ENCODE peak calls at places on chromosomes 16 and 17, in nine cellular contexts. W is left ventricle myocardium inferior; X is neural progenitor cell; G is ascending aorta; A is Caco-2; D is adipocyte; S is mammary epithelial cell; I is AG04450; O is naive thymus-derived CD4-positive, alpha-beta T cell. K is an unnamed sample. For H3K27me3, the result is how much of the 10 kb centered on the place peaks cover.

GRCh38 chr17:16377804-16378400 is 3.0 kb upstream of the UBB start:
- DNase-seq in W (no peak), X (no peak), G (no peak), A (no peak), D (peak), S (peak), I (no peak), O (no peak), K (no peak)

GRCh38 chr17:21249911-21250703 is 3.1 kb downstream of the NATD1 start:
- DNase-seq in W (no peak), X (no peak), G (no peak), A (no peak), D (no peak), S (no peak), I (no peak), O (no peak), K (no peak)

GRCh38 chr17:64534187-64534586 is 27.4 kb downstream of the CEP95 start:
- DNase-seq in W (no peak), X (no peak), G (no peak), A (no peak), D (no peak), S (no peak), I (no peak), O (no peak), K (no peak)

GRCh38 chr16:87295259-87295658 is 21.9 kb downstream of the C16orf95 start:
- DNase-seq in W (no peak), X (peak), G (no peak), A (no peak), D (no peak), S (peak), I (no peak), O (no peak), K (no peak)

GRCh38 chr17:79009397-79010303 is at the start of gene CANT1:
- DNase-seq in W (peak), X (peak), G (no peak), A (peak), D (peak), S (peak), I (peak), O (peak), K (peak)

GRCh38 chr16:27235938-27236245 is 32.6 kb downstream of the KDM8 start:
- DNase-seq in W (no peak), X (no peak), G (no peak), A (no peak), D (no peak), S (no peak), I (no peak), O (peak), K (no peak)

GRCh38 chr17:14297161-14297851 is 3.6 kb upstream of the HS3ST3B1 start:
- DNase-seq in W (peak), X (peak), G (no peak), A (no peak), D (peak), S (peak), I (no peak), O (peak), K (no peak)

GRCh38 chr17:22695228-22695619 is 1002.9 kb downstream of the KCNJ18 start:
- DNase-seq in W (no peak), X (no peak), G (no peak), A (no peak), D (no peak), S (no peak), I (no peak), O (no peak), K (no peak)

GRCh38 chr16:55502801-55503366 is 6.0 kb upstream of the LPCAT2 start:
- DNase-seq in W (peak), X (peak), G (no peak), A (peak), D (peak), S (no peak), I (peak), O (no peak), K (no peak)

GRCh38 chr16:26475579-26475978 is 591.1 kb upstream of the C16orf82 start:
- DNase-seq in W (no peak), X (no peak), G (no peak), A (no peak), D (no peak), S (no peak), I (no peak), O (no peak), K (no peak)

GRCh38 chr16:75379339-75379738 is 54.0 kb downstream of the CFDP1 start:
- DNase-seq in W (no peak), X (no peak), G (no peak), A (no peak), D (no peak), S (no peak), I (no peak), O (no peak), K (peak)

GRCh38 chr16:12162151-12162559 is 185.6 kb downstream of the SNX29 start:
- DNase-seq in W (no peak), X (no peak), G (no peak), A (no peak), D (peak), S (no peak), I (no peak), O (no peak), K (no peak)

GRCh38 chr17:45307290-45308015 is 9.4 kb downstream of the MAP3K14 start:
- DNase-seq in W (no peak), X (no peak), G (no peak), A (no peak), D (peak), S (peak), I (peak), O (peak), K (peak)

GRCh38 chr17:82062076-82062983 is 3.3 kb downstream of the DUS1L start:
- DNase-seq in W (no peak), X (no peak), G (no peak), A (no peak), D (no peak), S (no peak), I (no peak), O (no peak), K (peak)

GRCh38 chr17:48639136-48639535 is 13.0 kb upstream of the HOXB9 start:
- DNase-seq in W (no peak), X (no peak), G (no peak), A (no peak), D (no peak), S (no peak), I (no peak), O (no peak), K (no peak)

GRCh38 chr17:72152392-72152727 is 31.5 kb downstream of the SOX9 start:
- DNase-seq in W (no peak), X (no peak), G (no peak), A (no peak), D (peak), S (no peak), I (no peak), O (no peak), K (no peak)

GRCh38 chr16:51636913-51637743 is 486.1 kb upstream of the SALL1 start:
- DNase-seq in W (no peak), X (peak), G (no peak), A (no peak), D (peak), S (peak), I (no peak), O (no peak), K (no peak)

GRCh38 chr17:77124192-77124908 is 16.4 kb upstream of the SEC14L1 start:
- DNase-seq in W (peak), X (no peak), G (no peak), A (no peak), D (peak), S (peak), I (no peak), O (no peak), K (no peak)

GRCh38 chr16:55043499-55043898 is 112.8 kb downstream of the IRX5 start:
- DNase-seq in W (no peak), X (peak), G (no peak), A (no peak), D (no peak), S (no peak), I (no peak), O (no peak), K (no peak)

GRCh38 chr17:284676-285355 is 67.8 kb downstream of the RPH3AL start:
- DNase-seq in W (no peak), X (no peak), G (no peak), A (peak), D (no peak), S (no peak), I (no peak), O (no peak), K (no peak)

GRCh38 chr16:81574168-81574567 is 129.6 kb downstream of the CMIP start:
- DNase-seq in W (no peak), X (no peak), G (no peak), A (no peak), D (no peak), S (no peak), I (no peak), O (no peak), K (no peak)

GRCh38 chr17:75077490-75078096 is 10.2 kb upstream of the SLC16A5 start:
- DNase-seq in W (peak), X (no peak), G (no peak), A (peak), D (no peak), S (no peak), I (no peak), O (peak), K (peak)

GRCh38 chr16:31200821-31201510 is 1.6 kb downstream of the PYCARD start:
- DNase-seq in W (no peak), X (no peak), G (no peak), A (no peak), D (peak), S (no peak), I (no peak), O (peak), K (no peak)

GRCh38 chr17:17947309-17947708 is 24.9 kb downstream of the TOM1L2 start:
- DNase-seq in W (no peak), X (no peak), G (no peak), A (no peak), D (no peak), S (no peak), I (no peak), O (no peak), K (no peak)

GRCh38 chr17:66702106-66702936 is 132.6 kb upstream of the CACNG5 start:
- DNase-seq in W (no peak), X (no peak), G (no peak), A (no peak), D (peak), S (peak), I (no peak), O (no peak), K (no peak)

GRCh38 chr16:80599466-80599865 is 58.7 kb downstream of the DYNLRB2 start:
- DNase-seq in W (no peak), X (no peak), G (no peak), A (no peak), D (no peak), S (no peak), I (peak), O (no peak), K (no peak)

GRCh38 chr16:54163197-54163843 is 123.3 kb downstream of the IRX3 start:
- DNase-seq in W (no peak), X (no peak), G (no peak), A (no peak), D (no peak), S (no peak), I (no peak), O (no peak), K (no peak)

GRCh38 chr17:4204676-4205075 is 59.1 kb downstream of the ANKFY1 start:
- DNase-seq in W (no peak), X (no peak), G (no peak), A (no peak), D (peak), S (no peak), I (peak), O (no peak), K (no peak)

GRCh38 chr16:28130099-28131088 is 66.9 kb upstream of the GSG1L start:
- DNase-seq in W (no peak), X (peak), G (no peak), A (no peak), D (peak), S (no peak), I (no peak), O (no peak), K (no peak)

GRCh38 chr17:48624544-48625501 is 1.3 kb downstream of the HOXB9 start:
- DNase-seq in W (no peak), X (peak), G (no peak), A (no peak), D (peak), S (no peak), I (no peak), O (no peak), K (no peak)

GRCh38 chr16:85641776-85642176 is 28.7 kb downstream of the GSE1 start:
- DNase-seq in W (peak), X (no peak), G (peak), A (no peak), D (no peak), S (peak), I (no peak), O (no peak), K (no peak)

GRCh38 chr16:83953796-83954576 is 946 bp downstream of the OSGIN1 start:
- DNase-seq in W (no peak), X (peak), G (no peak), A (peak), D (peak), S (peak), I (no peak), O (no peak), K (no peak)

GRCh38 chr17:27456681-27457404 is 595 bp downstream of the KSR1 start:
- DNase-seq in W (peak), X (peak), G (no peak), A (no peak), D (peak), S (no peak), I (no peak), O (no peak), K (no peak)

DNA sequence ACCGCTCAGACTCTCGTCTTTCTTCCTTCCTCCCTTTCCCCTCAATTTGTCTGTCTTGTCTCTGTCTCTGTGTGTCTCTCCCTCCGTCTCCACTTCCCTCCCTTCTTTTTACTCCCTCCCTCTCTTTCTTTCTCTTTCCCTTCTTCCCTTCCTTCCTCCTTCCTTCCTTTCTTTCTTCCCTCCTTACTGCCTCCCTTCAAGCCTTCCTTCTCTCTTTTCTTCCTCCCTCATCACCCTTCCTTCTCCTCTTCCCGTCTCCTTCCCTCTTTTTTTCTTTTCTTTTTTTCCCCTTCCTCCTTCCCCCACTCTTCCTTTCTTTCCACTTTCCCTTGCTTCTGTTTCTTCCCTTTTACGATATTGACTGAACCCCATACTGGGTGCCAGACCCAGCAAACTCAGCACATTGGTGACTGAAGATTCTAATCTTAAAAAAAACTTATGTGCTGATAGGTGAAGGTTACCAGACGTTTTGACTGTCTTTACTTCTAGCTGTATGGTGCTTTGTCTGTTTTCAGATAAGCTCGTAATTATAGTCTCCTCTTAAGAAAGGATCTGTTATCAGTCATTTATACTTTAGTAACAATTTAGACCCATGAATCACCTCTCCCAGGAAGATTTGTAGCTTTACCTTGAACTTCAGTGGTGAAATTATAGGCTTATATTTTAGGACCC is 481 bp upstream of the BRD7 start:
- DNase-seq in W (no peak), X (no peak), G (no peak), A (no peak), D (no peak), S (no peak), I (no peak), O (no peak), K (no peak)
- H3K4me3 ChIP-seq in W (peak), X (no peak), G (peak), A (peak), D (peak), S (peak), I (peak), O (peak), K (peak)

GRCh38 chr17:11239379-11239970 is 1.5 kb upstream of the SHISA6 start:
- DNase-seq in W (no peak), X (no peak), G (no peak), A (no peak), D (no peak), S (no peak), I (no peak), O (no peak), K (no peak)
- H3K27me3 ChIP-seq in W (half or more), X (half or more), G (under half), A (under half), D (under half), S (under half), I (under half), O (under half), K (under half)

GRCh38 chr16:281660-282249 is 1.2 kb upstream of the PDIA2 start:
- DNase-seq in W (no peak), X (no peak), G (no peak), A (no peak), D (no peak), S (no peak), I (no peak), O (no peak), K (no peak)

GRCh38 chr16:284204-285120 is 1.5 kb downstream of the PDIA2 start:
- DNase-seq in W (no peak), X (no peak), G (no peak), A (no peak), D (no peak), S (no peak), I (no peak), O (no peak), K (no peak)

GRCh38 chr16:282491-282890 is 473 bp upstream of the PDIA2 start:
- DNase-seq in W (no peak), X (no peak), G (no peak), A (no peak), D (no peak), S (no peak), I (no peak), O (no peak), K (no peak)

GRCh38 chr16:280991-281659 is 734 bp downstream of the ARHGDIG start:
- DNase-seq in W (no peak), X (peak), G (no peak), A (no peak), D (no peak), S (no peak), I (no peak), O (no peak), K (no peak)

DNA sequence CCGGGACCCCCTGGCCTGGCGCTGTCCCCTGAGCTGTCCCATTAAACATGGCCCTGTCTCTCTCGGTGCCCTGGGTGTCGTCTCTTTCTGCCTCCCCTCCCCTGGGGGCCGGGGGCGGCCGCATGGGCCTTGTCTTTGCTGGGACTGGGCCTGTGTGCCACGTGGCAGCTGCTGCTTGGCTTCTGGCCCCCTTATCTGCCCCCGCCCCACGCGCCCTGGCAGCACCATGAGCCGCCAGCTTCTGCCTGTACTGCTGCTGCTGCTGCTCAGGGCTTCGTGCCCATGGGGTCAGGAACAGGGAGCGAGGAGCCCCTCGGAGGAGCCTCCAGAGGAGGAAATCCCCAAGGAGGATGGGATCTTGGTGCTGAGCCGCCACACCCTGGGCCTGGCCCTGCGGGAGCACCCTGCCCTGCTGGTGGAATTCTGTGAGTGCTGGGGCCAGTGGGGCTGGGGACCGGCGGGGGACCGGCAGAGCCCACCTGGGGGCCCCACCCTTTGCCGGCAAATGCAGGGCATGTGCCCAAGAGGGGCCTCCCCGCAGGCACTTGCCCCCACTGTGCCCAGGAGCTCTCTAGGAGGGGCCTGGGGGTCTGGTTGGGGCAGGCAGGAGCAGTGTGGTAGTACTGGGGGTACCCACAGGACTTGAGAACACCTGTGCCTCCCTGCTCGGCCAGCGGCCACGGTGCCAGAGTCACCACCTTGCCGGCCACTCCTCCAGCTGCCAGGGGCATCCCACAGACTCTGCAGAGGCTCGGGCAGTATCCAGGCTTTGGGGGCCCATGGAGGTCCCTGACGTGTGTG is at the start of gene PDIA2:
- DNase-seq in W (no peak), X (no peak), G (no peak), A (no peak), D (no peak), S (no peak), I (no peak), O (no peak), K (no peak)
- H3K4me3 ChIP-seq in W (no peak), X (no peak), G (no peak), A (no peak), D (no peak), S (no peak), I (no peak), O (no peak), K (no peak)

DNA sequence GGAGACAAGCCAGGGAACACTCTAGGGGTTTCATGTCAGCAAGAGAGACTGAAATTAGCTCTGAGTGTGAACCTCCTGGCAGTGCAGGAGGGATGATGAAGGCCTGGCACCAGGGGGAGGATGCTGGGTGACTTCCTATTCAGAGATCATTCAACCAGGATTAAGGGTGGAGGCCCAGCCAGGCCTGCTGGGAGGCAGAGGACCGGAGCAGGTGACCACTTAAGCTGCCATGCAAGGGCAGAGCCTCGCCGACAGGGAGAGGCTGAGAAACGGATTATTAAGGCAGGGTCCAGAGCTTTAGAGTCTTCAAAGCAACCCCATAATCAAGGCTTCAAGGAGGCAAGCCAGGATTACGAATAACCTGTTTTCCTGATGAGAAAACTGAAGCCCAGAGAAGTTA is 10.6 kb upstream of the SRCIN1 start:
- DNase-seq in W (no peak), X (peak), G (no peak), A (no peak), D (no peak), S (no peak), I (no peak), O (no peak), K (no peak)
- H3K27me3 ChIP-seq in W (half or more), X (under half), G (under half), A (under half), D (half or more), S (under half), I (half or more), O (under half), K (under half)